ENCODE peak calls at places on chromosomes 2 and 18, in six cellular contexts. N, M, X, J, G and K are unnamed samples.

GRCh38 chr2:236070236-236070635 is 98.0 kb downstream of the GBX2 start:
- DNase-seq in N (no peak), M (no peak), X (no peak), J (no peak), G (no peak), K (no peak)

GRCh38 chr2:47162780-47163179 is 7.7 kb upstream of the STPG4 start:
- DNase-seq in N (no peak), M (no peak), X (no peak), J (no peak), G (no peak), K (no peak)

GRCh38 chr2:9286553-9287399 is 80.2 kb downstream of the ASAP2 start:
- DNase-seq in N (no peak), M (no peak), X (no peak), J (no peak), G (no peak), K (no peak)

GRCh38 chr2:223549215-223549614 is 52.9 kb downstream of the SCG2 start:
- DNase-seq in N (no peak), M (no peak), X (no peak), J (no peak), G (no peak), K (no peak)

GRCh38 chr2:42927334-42928160 is 135.2 kb upstream of the HAAO start:
- DNase-seq in N (no peak), M (no peak), X (no peak), J (no peak), G (no peak), K (no peak)

GRCh38 chr2:10775831-10776230 is 36.8 kb downstream of the PDIA6 start:
- DNase-seq in N (no peak), M (no peak), X (peak), J (no peak), G (no peak), K (no peak)

GRCh38 chr2:72527424-72527823 is 298.4 kb downstream of the EXOC6B start:
- DNase-seq in N (no peak), M (no peak), X (no peak), J (no peak), G (no peak), K (no peak)

GRCh38 chr2:145038041-145038525 is 518.2 kb upstream of the ZEB2 start:
- DNase-seq in N (no peak), M (no peak), X (no peak), J (peak), G (no peak), K (no peak)

GRCh38 chr18:32373995-32374394 is 96.7 kb downstream of the GAREM1 start:
- DNase-seq in N (no peak), M (no peak), X (no peak), J (no peak), G (no peak), K (no peak)